ENCODE peak calls at places on chromosomes 7 and 10, in six cellular contexts. C, O, Y, X, B and V are unnamed samples.

GRCh38 chr10:107576746-107577145 is 412.2 kb upstream of the SORCS1 start:
- DNase-seq in B (peak; percentile 12), X (no peak), C (no peak), O (no peak), Y (no peak), V (peak; percentile 27)

GRCh38 chr7:141609566-141609965 is 58.4 kb downstream of the AGK start:
- DNase-seq in C (no peak), O (no peak), X (no peak), B (no peak), Y (no peak), V (no peak)

GRCh38 chr7:66429498-66430163 is 199.1 kb upstream of the KCTD7 start:
- DNase-seq in C (no peak), O (no peak), Y (no peak), B (peak; percentile 13), X (peak; percentile 19), V (no peak)

GRCh38 chr10:132572545-132572937 is 35.0 kb downstream of the INPP5A start:
- DNase-seq in B (no peak), Y (no peak), O (peak; percentile 56), X (peak; percentile 73), C (peak; percentile 36), V (peak; percentile 11)

GRCh38 chr10:71434760-71435394 is 38.2 kb downstream of the CDH23 start:
- DNase-seq in B (no peak), O (no peak), C (no peak), X (no peak), Y (no peak), V (no peak)

GRCh38 chr7:99860281-99861127 is 16.3 kb downstream of the OR2AE1 start:
- DNase-seq in O (no peak), X (peak; percentile 74), B (peak; percentile 92), Y (peak; percentile 1), C (peak; percentile 97), V (peak; percentile 81)

GRCh38 chr7:66183700-66184099 is 21.4 kb upstream of the TPST1 start:
- DNase-seq in Y (peak; percentile 76), B (peak; percentile 61), C (peak; percentile 96), X (peak; percentile 72), O (no peak), V (peak; percentile 91)

GRCh38 chr7:117296066-117296465 is 26.8 kb downstream of the WNT2 start:
- DNase-seq in C (no peak), B (peak; percentile 42), Y (no peak), O (no peak), X (no peak), V (peak; percentile 66)

GRCh38 chr10:72328045-72328828 is 26.5 kb downstream of the DNAJB12 start:
- DNase-seq in Y (no peak), O (peak; percentile 89), X (peak; percentile 81), B (no peak), C (peak; percentile 46), V (peak; percentile 54)

GRCh38 chr7:51069411-51070083 is 247.1 kb downstream of the COBL start:
- DNase-seq in B (peak; percentile 78), Y (no peak), X (no peak), O (no peak), C (peak; percentile 70), V (peak; percentile 66)

GRCh38 chr7:87877641-87878040 is 1.3 kb downstream of the DBF4 start:
- DNase-seq in C (no peak), O (no peak), B (no peak), X (peak; percentile 14), Y (no peak), V (no peak)

GRCh38 chr10:71796749-71797405 is 23.6 kb upstream of the VSIR start:
- DNase-seq in O (no peak), X (no peak), Y (no peak), B (no peak), C (no peak), V (no peak)

GRCh38 chr10:15167411-15168295 is 840 bp downstream of the NMT2 start:
- DNase-seq in X (peak; percentile 62), O (peak; percentile 77), C (peak; percentile 55), B (peak; percentile 50), Y (no peak), V (peak; percentile 57)

GRCh38 chr7:48035301-48035966 is at the start of gene C7orf57:
- DNase-seq in B (peak; percentile 87), Y (peak; percentile 47), O (peak; percentile 92), X (peak; percentile 89), C (peak; percentile 87), V (peak; percentile 92)

GRCh38 chr10:24616536-24616935 is 107.2 kb downstream of the ARHGAP21 start:
- DNase-seq in X (no peak), C (peak; percentile 40), B (peak; percentile 41), Y (no peak), O (no peak), V (peak; percentile 50)

GRCh38 chr10:126227762-126228134 is 160.5 kb downstream of the ADAM12 start:
- DNase-seq in X (peak; percentile 79), B (peak; percentile 27), O (no peak), C (peak; percentile 45), Y (peak; percentile 30), V (no peak)

GRCh38 chr7:90879924-90880323 is 283.8 kb downstream of the CDK14 start:
- DNase-seq in C (no peak), Y (no peak), O (no peak), X (no peak), B (no peak), V (no peak)

GRCh38 chr10:78900715-78901430 is 167.9 kb upstream of the ZMIZ1 start:
- DNase-seq in Y (no peak), X (no peak), C (no peak), B (no peak), O (no peak), V (no peak)

GRCh38 chr7:100247152-100247757 is 27.5 kb downstream of the PVRIG start:
- DNase-seq in B (peak; percentile 84), X (peak; percentile 89), C (peak; percentile 80), O (no peak), Y (peak; percentile 61), V (peak; percentile 91)

GRCh38 chr7:64630496-64630895 is 35.4 kb upstream of the ZNF107 start:
- DNase-seq in B (no peak), C (peak; percentile 6), X (peak; percentile 57), O (no peak), Y (no peak), V (no peak)

GRCh38 chr7:159144756-159145543 is at the start of gene VIPR2:
- DNase-seq in X (no peak), Y (no peak), B (no peak), C (no peak), O (peak; percentile 88), V (no peak)

DNA sequence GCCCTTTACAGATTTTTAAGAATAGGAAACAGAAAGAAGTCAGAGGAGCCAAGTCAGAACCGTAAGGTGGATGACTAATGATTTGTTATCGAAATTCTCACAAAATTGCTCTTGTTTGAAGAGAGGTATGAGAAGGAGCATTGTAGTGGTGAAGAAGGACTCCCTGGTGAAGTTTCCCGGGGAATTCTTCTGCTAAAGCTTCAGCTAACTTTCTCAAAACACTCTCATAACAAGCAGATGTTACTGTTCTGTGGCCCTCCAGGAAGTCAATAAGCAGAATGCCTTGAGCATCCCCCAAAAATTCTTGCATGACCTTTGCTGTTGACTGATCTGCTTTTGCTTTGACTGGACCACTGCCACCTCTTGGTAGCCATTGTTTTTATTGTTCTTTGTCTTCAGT is 152.9 kb downstream of the HGF start:
- DNase-seq in X (peak; percentile 80), O (no peak), B (peak; percentile 88), C (peak; percentile 83), Y (no peak), V (peak; percentile 41)
- H3K4me3 ChIP-seq in X (no peak overlapping the region), O (no peak overlapping the region), B (no peak overlapping the region), C (no peak overlapping the region), Y (no peak overlapping the region), V (no peak overlapping the region)

GRCh38 chr10:119367841-119368549 is 160.6 kb downstream of the GRK5 start:
- DNase-seq in C (no peak), Y (no peak), B (no peak), O (no peak), X (no peak), V (no peak)

GRCh38 chr10:119362122-119362521 is 154.8 kb downstream of the GRK5 start:
- DNase-seq in Y (no peak), X (no peak), B (no peak), O (no peak), C (no peak), V (no peak)

GRCh38 chr10:119365773-119366640 is 158.6 kb downstream of the GRK5 start:
- DNase-seq in Y (no peak), O (peak; percentile 79), B (no peak), X (peak; percentile 22), C (no peak), V (no peak)

GRCh38 chr10:119368581-119368980 is 161.2 kb downstream of the GRK5 start:
- DNase-seq in O (no peak), X (no peak), C (no peak), B (no peak), Y (no peak), V (no peak)

DNA sequence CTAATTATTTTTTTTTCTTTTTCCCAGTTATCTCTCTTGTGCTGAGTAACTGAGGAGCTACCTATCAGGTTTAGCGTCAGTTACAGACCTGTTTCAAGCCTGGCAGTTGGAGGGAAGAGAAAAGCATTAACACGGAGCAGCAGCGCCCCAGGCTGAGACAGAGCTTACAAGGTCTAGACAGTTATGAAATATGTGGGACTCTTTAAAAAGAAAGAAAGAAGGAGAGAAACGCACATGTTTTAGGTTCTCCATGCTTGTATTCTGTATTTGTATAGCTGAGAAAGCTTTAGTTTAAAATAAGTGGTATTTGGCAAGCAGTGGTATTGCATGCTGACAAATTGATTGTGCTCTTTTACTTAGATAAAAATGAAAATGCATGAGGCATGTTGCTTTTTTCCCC is 157.6 kb downstream of the GRK5 start:
- DNase-seq in Y (no peak), B (no peak), C (peak; percentile 59), O (no peak), X (peak; percentile 64), V (peak; percentile 41)
- TF ChIP-seq CTCF in Y (peak; percentile 21), B (no peak), C (peak; percentile 22), O (no peak), X (peak; percentile 47), V (peak; percentile 22)

DNA sequence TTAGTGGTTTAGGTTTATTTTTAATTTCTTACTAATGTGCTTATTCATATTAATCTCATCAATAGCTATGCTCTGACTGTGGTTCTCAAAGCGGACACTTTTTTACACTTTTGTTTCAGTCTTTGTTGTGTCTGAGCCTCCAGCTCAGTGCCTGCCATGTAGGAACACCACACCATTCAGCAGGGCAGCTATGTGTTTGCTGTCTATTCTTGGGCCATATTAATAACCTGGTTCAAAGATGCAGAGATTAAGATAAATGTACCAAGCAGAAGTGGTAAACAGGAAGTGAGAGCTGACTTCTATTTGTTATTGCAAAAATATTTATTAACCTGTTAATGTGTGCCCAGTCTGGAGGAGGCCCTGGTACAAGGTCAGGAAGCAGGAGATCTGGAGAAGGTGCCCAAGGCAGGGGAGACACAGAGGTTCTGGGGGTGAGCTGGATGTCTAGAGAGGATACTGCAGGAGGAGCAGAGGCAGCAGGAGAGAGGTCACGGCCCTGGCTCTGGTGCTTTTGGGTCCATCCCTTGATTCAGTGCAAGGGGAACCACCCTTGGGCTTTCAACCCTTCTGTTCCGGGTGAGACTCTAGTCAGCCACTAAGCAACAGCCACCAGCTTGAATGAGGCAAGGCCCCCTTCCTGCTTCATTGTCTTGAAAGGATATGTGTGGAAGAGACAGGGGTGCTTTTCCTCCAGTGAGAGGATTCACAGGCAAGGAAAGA is 1.9 kb downstream of the TBXAS1 start:
- DNase-seq in C (no peak), X (no peak), B (no peak), O (no peak), Y (no peak), V (no peak)
- H3K4me3 ChIP-seq in C (no peak overlapping the region), X (no peak overlapping the region), B (no peak overlapping the region), O (peak overlapping the region; percentile 35), Y (peak overlapping the region; percentile 31), V (no peak overlapping the region)

DNA sequence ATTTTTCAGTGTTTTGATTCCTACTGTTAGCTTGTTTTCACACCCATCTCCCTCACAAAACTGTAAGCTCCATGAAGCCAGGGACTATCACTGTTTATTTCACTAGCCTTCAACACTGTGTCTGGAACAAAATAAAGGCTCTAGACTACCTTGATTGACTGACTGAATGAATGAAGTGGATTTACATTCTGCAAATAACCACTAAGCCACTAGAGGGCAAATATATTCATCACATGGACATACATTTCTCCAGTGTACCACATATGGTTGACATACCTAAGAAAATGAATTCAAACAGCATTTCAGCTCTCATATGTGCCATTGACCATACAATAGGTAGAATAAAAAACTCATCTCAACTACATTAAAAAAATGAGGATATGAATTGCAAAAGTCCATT is 185.9 kb downstream of the RAB11FIP2 start:
- DNase-seq in C (peak; percentile 1), Y (no peak), X (peak; percentile 62), B (no peak), O (no peak), V (peak; percentile 38)
- TF ChIP-seq CTCF in C (peak; percentile 13), Y (peak; percentile 41), X (peak; percentile 54), B (peak; percentile 41), O (no peak), V (peak; percentile 27)